ENCODE peak calls at places on chromosomes 16 and 17, in ten cellular contexts. One of them, this sample, is unnamed.

GRCh38 chr16:19090916-19091315 is 22.8 kb upstream of the ITPRIPL2 start:
- DNase-seq in stimulated activated naive CD8-positive, alpha-beta T cell treated with anti-CD3 and anti-CD28 coated beads, Interleukin-15, Interleukin-2, amounts not matched to agents 100 U/mL and 50 U/mL, for 24 hours: no peak
- DNase-seq in AG09319: no peak
- DNase-seq in activated effector memory CD4-positive, alpha-beta T cell treated with anti-CD3 and anti-CD28 coated beads, Interleukin-2, amount 50 U/mL, for 16 hours: no peak
- DNase-seq in esophagus muscularis mucosa: no peak
- DNase-seq in stimulated activated naive B cell treated with anti-CD40 and anti-IgM and Interleukin-4, amounts not matched to agents 10 μg/mL and 1 μg/mL and 100 μg/mL, for 72 hours: no peak
- DNase-seq in uterus: no peak
- DNase-seq in HFF-Myc: no peak
- DNase-seq in naive thymus-derived CD8-positive, alpha-beta T cell: no peak
- DNase-seq in OCI-LY7: no peak
- DNase-seq in this sample: no peak

GRCh38 chr16:87392823-87393679 is 915 bp downstream of the MAP1LC3B start:
- DNase-seq in esophagus muscularis mucosa: no peak
- DNase-seq in uterus: peak
- DNase-seq in HFF-Myc: no peak
- DNase-seq in activated effector memory CD4-positive, alpha-beta T cell treated with anti-CD3 and anti-CD28 coated beads, Interleukin-2, amount 50 U/mL, for 16 hours: peak
- DNase-seq in AG09319: no peak
- DNase-seq in naive thymus-derived CD8-positive, alpha-beta T cell: peak
- DNase-seq in OCI-LY7: peak
- DNase-seq in stimulated activated naive CD8-positive, alpha-beta T cell treated with anti-CD3 and anti-CD28 coated beads, Interleukin-15, Interleukin-2, amounts not matched to agents 100 U/mL and 50 U/mL, for 24 hours: peak
- DNase-seq in stimulated activated naive B cell treated with anti-CD40 and anti-IgM and Interleukin-4, amounts not matched to agents 10 μg/mL and 1 μg/mL and 100 μg/mL, for 72 hours: peak
- DNase-seq in this sample: no peak

GRCh38 chr17:42530952-42531454 is 5.0 kb upstream of the NAGLU start:
- DNase-seq in HFF-Myc: no peak
- DNase-seq in OCI-LY7: no peak
- DNase-seq in AG09319: no peak
- DNase-seq in stimulated activated naive B cell treated with anti-CD40 and anti-IgM and Interleukin-4, amounts not matched to agents 10 μg/mL and 1 μg/mL and 100 μg/mL, for 72 hours: no peak
- DNase-seq in stimulated activated naive CD8-positive, alpha-beta T cell treated with anti-CD3 and anti-CD28 coated beads, Interleukin-15, Interleukin-2, amounts not matched to agents 100 U/mL and 50 U/mL, for 24 hours: no peak
- DNase-seq in uterus: no peak
- DNase-seq in naive thymus-derived CD8-positive, alpha-beta T cell: no peak
- DNase-seq in esophagus muscularis mucosa: no peak
- DNase-seq in activated effector memory CD4-positive, alpha-beta T cell treated with anti-CD3 and anti-CD28 coated beads, Interleukin-2, amount 50 U/mL, for 16 hours: no peak
- DNase-seq in this sample: no peak

GRCh38 chr17:56830726-56831363 is 2.9 kb downstream of the C17orf67 start:
- DNase-seq in activated effector memory CD4-positive, alpha-beta T cell treated with anti-CD3 and anti-CD28 coated beads, Interleukin-2, amount 50 U/mL, for 16 hours: no peak
- DNase-seq in uterus: no peak
- DNase-seq in naive thymus-derived CD8-positive, alpha-beta T cell: no peak
- DNase-seq in OCI-LY7: no peak
- DNase-seq in esophagus muscularis mucosa: no peak
- DNase-seq in AG09319: no peak
- DNase-seq in HFF-Myc: no peak
- DNase-seq in stimulated activated naive CD8-positive, alpha-beta T cell treated with anti-CD3 and anti-CD28 coated beads, Interleukin-15, Interleukin-2, amounts not matched to agents 100 U/mL and 50 U/mL, for 24 hours: no peak
- DNase-seq in stimulated activated naive B cell treated with anti-CD40 and anti-IgM and Interleukin-4, amounts not matched to agents 10 μg/mL and 1 μg/mL and 100 μg/mL, for 72 hours: no peak
- DNase-seq in this sample: no peak

GRCh38 chr16:21685034-21685455 is 21.3 kb downstream of the OTOA start:
- DNase-seq in activated effector memory CD4-positive, alpha-beta T cell treated with anti-CD3 and anti-CD28 coated beads, Interleukin-2, amount 50 U/mL, for 16 hours: no peak
- DNase-seq in stimulated activated naive B cell treated with anti-CD40 and anti-IgM and Interleukin-4, amounts not matched to agents 10 μg/mL and 1 μg/mL and 100 μg/mL, for 72 hours: no peak
- DNase-seq in OCI-LY7: no peak
- DNase-seq in esophagus muscularis mucosa: no peak
- DNase-seq in naive thymus-derived CD8-positive, alpha-beta T cell: no peak
- DNase-seq in HFF-Myc: no peak
- DNase-seq in uterus: no peak
- DNase-seq in AG09319: no peak
- DNase-seq in stimulated activated naive CD8-positive, alpha-beta T cell treated with anti-CD3 and anti-CD28 coated beads, Interleukin-15, Interleukin-2, amounts not matched to agents 100 U/mL and 50 U/mL, for 24 hours: no peak
- DNase-seq in this sample: peak

GRCh38 chr17:72456026-72456569 is 335.3 kb downstream of the SOX9 start:
- DNase-seq in stimulated activated naive B cell treated with anti-CD40 and anti-IgM and Interleukin-4, amounts not matched to agents 10 μg/mL and 1 μg/mL and 100 μg/mL, for 72 hours: no peak
- DNase-seq in uterus: no peak
- DNase-seq in activated effector memory CD4-positive, alpha-beta T cell treated with anti-CD3 and anti-CD28 coated beads, Interleukin-2, amount 50 U/mL, for 16 hours: peak
- DNase-seq in HFF-Myc: no peak
- DNase-seq in AG09319: no peak
- DNase-seq in stimulated activated naive CD8-positive, alpha-beta T cell treated with anti-CD3 and anti-CD28 coated beads, Interleukin-15, Interleukin-2, amounts not matched to agents 100 U/mL and 50 U/mL, for 24 hours: no peak
- DNase-seq in OCI-LY7: no peak
- DNase-seq in esophagus muscularis mucosa: no peak
- DNase-seq in naive thymus-derived CD8-positive, alpha-beta T cell: no peak
- DNase-seq in this sample: peak

GRCh38 chr16:89922884-89923639 is at the start of gene TUBB3:
- DNase-seq in naive thymus-derived CD8-positive, alpha-beta T cell: no peak
- DNase-seq in OCI-LY7: peak
- DNase-seq in HFF-Myc: no peak
- DNase-seq in uterus: peak
- DNase-seq in AG09319: peak
- DNase-seq in activated effector memory CD4-positive, alpha-beta T cell treated with anti-CD3 and anti-CD28 coated beads, Interleukin-2, amount 50 U/mL, for 16 hours: peak
- DNase-seq in stimulated activated naive CD8-positive, alpha-beta T cell treated with anti-CD3 and anti-CD28 coated beads, Interleukin-15, Interleukin-2, amounts not matched to agents 100 U/mL and 50 U/mL, for 24 hours: peak
- DNase-seq in esophagus muscularis mucosa: no peak
- DNase-seq in stimulated activated naive B cell treated with anti-CD40 and anti-IgM and Interleukin-4, amounts not matched to agents 10 μg/mL and 1 μg/mL and 100 μg/mL, for 72 hours: no peak
- DNase-seq in this sample: peak

GRCh38 chr17:36501351-36501750 is 14.9 kb downstream of the ZNHIT3 start:
- DNase-seq in activated effector memory CD4-positive, alpha-beta T cell treated with anti-CD3 and anti-CD28 coated beads, Interleukin-2, amount 50 U/mL, for 16 hours: peak
- DNase-seq in naive thymus-derived CD8-positive, alpha-beta T cell: no peak
- DNase-seq in esophagus muscularis mucosa: no peak
- DNase-seq in AG09319: no peak
- DNase-seq in uterus: no peak
- DNase-seq in stimulated activated naive B cell treated with anti-CD40 and anti-IgM and Interleukin-4, amounts not matched to agents 10 μg/mL and 1 μg/mL and 100 μg/mL, for 72 hours: no peak
- DNase-seq in stimulated activated naive CD8-positive, alpha-beta T cell treated with anti-CD3 and anti-CD28 coated beads, Interleukin-15, Interleukin-2, amounts not matched to agents 100 U/mL and 50 U/mL, for 24 hours: no peak
- DNase-seq in HFF-Myc: no peak
- DNase-seq in OCI-LY7: no peak
- DNase-seq in this sample: no peak